ENCODE peak calls at places on chromosomes 5 and 9, in eight cellular contexts. C is hypothalamus, R is T-helper 2 cell, D is Calu3, F is progenitor cell of endocrine pancreas, I is ACHN, U is NCI-H510A treated with DMSO at 0.1 percent for 48 hours, O is NCI-H1930. Q is an unnamed sample.

GRCh38 chr5:15718411-15719178 is 218.6 kb downstream of the FBXL7 start:
- DNase-seq in C (no peak), R (no peak), D (no peak), F (no peak), I (no peak), U (no peak), O (no peak), Q (no peak)

GRCh38 chr5:79720096-79720495 is 30.5 kb downstream of the CMYA5 start:
- DNase-seq in C (no peak), R (no peak), D (no peak), F (no peak), I (no peak), U (no peak), O (no peak), Q (no peak)

GRCh38 chr5:139745121-139745799 is 50.3 kb upstream of the PSD2 start:
- DNase-seq in C (peak), R (no peak), D (peak), F (no peak), I (peak), U (no peak), O (no peak), Q (peak)

GRCh38 chr9:120386390-120387131 is 193.4 kb downstream of the CDK5RAP2 start:
- DNase-seq in C (no peak), R (no peak), D (no peak), F (no peak), I (no peak), U (peak), O (peak), Q (peak)

GRCh38 chr5:41722359-41722950 is 147.8 kb downstream of the OXCT1 start:
- DNase-seq in C (no peak), R (no peak), D (no peak), F (no peak), I (peak), U (no peak), O (no peak), Q (no peak)

GRCh38 chr5:118314936-118315335 is 673.4 kb downstream of the DTWD2 start:
- DNase-seq in C (no peak), R (no peak), D (no peak), F (no peak), I (no peak), U (no peak), O (no peak), Q (no peak)

GRCh38 chr5:103092676-103093075 is 27.3 kb downstream of the GIN1 start:
- DNase-seq in C (no peak), R (no peak), D (no peak), F (no peak), I (no peak), U (no peak), O (no peak), Q (no peak)

GRCh38 chr9:136078025-136078424 is 17.1 kb downstream of the NACC2 start:
- DNase-seq in C (no peak), R (no peak), D (no peak), F (no peak), I (no peak), U (no peak), O (no peak), Q (no peak)

GRCh38 chr5:16454686-16455085 is 10.9 kb downstream of the ZNF622 start:
- DNase-seq in C (no peak), R (no peak), D (no peak), F (no peak), I (no peak), U (no peak), O (no peak), Q (no peak)

GRCh38 chr5:107726896-107727295 is 56.2 kb upstream of the EFNA5 start:
- DNase-seq in C (no peak), R (no peak), D (no peak), F (no peak), I (no peak), U (no peak), O (no peak), Q (no peak)

GRCh38 chr5:9505215-9505614 is 40.7 kb downstream of the SEMA5A start:
- DNase-seq in C (no peak), R (no peak), D (no peak), F (no peak), I (no peak), U (no peak), O (no peak), Q (no peak)

GRCh38 chr5:79259383-79259782 is 23.5 kb downstream of the JMY start:
- DNase-seq in C (no peak), R (no peak), D (no peak), F (no peak), I (no peak), U (no peak), O (no peak), Q (no peak)

Q was measured in NCI-H345.